ENCODE peak calls at places on chromosomes 11 and 22, in seven cellular contexts. One of them, this sample, is unnamed. For H3K4me1, the result is how much of the 10 kb centered on the place peaks cover.

GRCh38 chr11:203056-203944 is 3.9 kb downstream of the BET1L start:
- DNase-seq in endodermal cell: peak
- DNase-seq in heart left ventricle: no peak
- DNase-seq in body of pancreas: peak
- DNase-seq in A549: no peak
- DNase-seq in upper lobe of right lung: peak
- DNase-seq in hepatocyte: no peak
- DNase-seq in this sample: peak

GRCh38 chr11:75195164-75195962 is 44.5 kb downstream of the SLCO2B1 start:
- DNase-seq in endodermal cell: peak
- DNase-seq in heart left ventricle: peak
- DNase-seq in body of pancreas: no peak
- DNase-seq in A549: no peak
- DNase-seq in upper lobe of right lung: peak
- DNase-seq in hepatocyte: no peak
- DNase-seq in this sample: peak

GRCh38 chr22:28034760-28035401 is 115.8 kb upstream of the PITPNB start:
- DNase-seq in endodermal cell: peak
- DNase-seq in heart left ventricle: peak
- DNase-seq in body of pancreas: peak
- DNase-seq in A549: no peak
- DNase-seq in upper lobe of right lung: peak
- DNase-seq in hepatocyte: peak
- DNase-seq in this sample: peak

GRCh38 chr22:39188809-39189208 is 36.3 kb upstream of the CBX7 start:
- DNase-seq in endodermal cell: no peak
- DNase-seq in heart left ventricle: no peak
- DNase-seq in body of pancreas: no peak
- DNase-seq in A549: no peak
- DNase-seq in upper lobe of right lung: no peak
- DNase-seq in hepatocyte: no peak
- DNase-seq in this sample: no peak

GRCh38 chr11:78231962-78232459 is 43.3 kb downstream of the USP35 start:
- DNase-seq in endodermal cell: no peak
- DNase-seq in heart left ventricle: no peak
- DNase-seq in body of pancreas: no peak
- DNase-seq in A549: no peak
- DNase-seq in upper lobe of right lung: no peak
- DNase-seq in hepatocyte: no peak
- DNase-seq in this sample: no peak

GRCh38 chr11:102810943-102811528 is 13.1 kb upstream of the MMP1 start:
- DNase-seq in endodermal cell: no peak
- DNase-seq in heart left ventricle: no peak
- DNase-seq in body of pancreas: no peak
- DNase-seq in A549: peak
- DNase-seq in upper lobe of right lung: no peak
- DNase-seq in hepatocyte: peak
- DNase-seq in this sample: peak

GRCh38 chr11:117180020-117180419 is 1.5 kb downstream of the SIDT2 start:
- DNase-seq in endodermal cell: peak
- DNase-seq in heart left ventricle: no peak
- DNase-seq in body of pancreas: no peak
- DNase-seq in A549: no peak
- DNase-seq in upper lobe of right lung: no peak
- DNase-seq in hepatocyte: no peak
- DNase-seq in this sample: peak

GRCh38 chr11:16097543-16097942 is 258.8 kb downstream of the SOX6 start:
- DNase-seq in endodermal cell: no peak
- DNase-seq in heart left ventricle: no peak
- DNase-seq in body of pancreas: no peak
- DNase-seq in A549: no peak
- DNase-seq in upper lobe of right lung: no peak
- DNase-seq in hepatocyte: no peak
- DNase-seq in this sample: no peak

GRCh38 chr11:27699926-27700350 is 317 bp downstream of the BDNF start:
- DNase-seq in endodermal cell: peak
- DNase-seq in heart left ventricle: no peak
- DNase-seq in body of pancreas: no peak
- DNase-seq in A549: no peak
- DNase-seq in upper lobe of right lung: peak
- DNase-seq in hepatocyte: no peak
- DNase-seq in this sample: peak

GRCh38 chr11:125869526-125869925 is 17.9 kb upstream of the HYLS1 start:
- DNase-seq in endodermal cell: no peak
- DNase-seq in heart left ventricle: no peak
- DNase-seq in body of pancreas: no peak
- DNase-seq in A549: no peak
- DNase-seq in upper lobe of right lung: no peak
- DNase-seq in hepatocyte: no peak
- DNase-seq in this sample: no peak

GRCh38 chr22:23566716-23567475 is 13.2 kb downstream of the IGLL1 start:
- DNase-seq in endodermal cell: peak
- DNase-seq in heart left ventricle: no peak
- DNase-seq in body of pancreas: no peak
- DNase-seq in A549: no peak
- DNase-seq in upper lobe of right lung: no peak
- DNase-seq in hepatocyte: no peak
- DNase-seq in this sample: peak

GRCh38 chr11:28965824-28966223 is 857.6 kb downstream of the METTL15 start:
- DNase-seq in endodermal cell: no peak
- DNase-seq in heart left ventricle: no peak
- DNase-seq in body of pancreas: no peak
- DNase-seq in A549: no peak
- DNase-seq in upper lobe of right lung: no peak
- DNase-seq in hepatocyte: no peak
- DNase-seq in this sample: no peak

GRCh38 chr11:67032830-67033555 is 10.1 kb downstream of the SYT12 start:
- DNase-seq in endodermal cell: peak
- DNase-seq in heart left ventricle: no peak
- DNase-seq in body of pancreas: no peak
- DNase-seq in A549: peak
- DNase-seq in upper lobe of right lung: no peak
- DNase-seq in hepatocyte: peak
- DNase-seq in this sample: peak

GRCh38 chr11:105719073-105719846 is 109.4 kb downstream of the GRIA4 start:
- DNase-seq in endodermal cell: no peak
- DNase-seq in heart left ventricle: no peak
- DNase-seq in body of pancreas: no peak
- DNase-seq in A549: peak
- DNase-seq in upper lobe of right lung: no peak
- DNase-seq in hepatocyte: peak
- DNase-seq in this sample: no peak

GRCh38 chr11:104916442-104916841 is 18.2 kb upstream of the CASP12 start:
- DNase-seq in endodermal cell: no peak
- DNase-seq in heart left ventricle: no peak
- DNase-seq in body of pancreas: no peak
- DNase-seq in A549: no peak
- DNase-seq in upper lobe of right lung: no peak
- DNase-seq in hepatocyte: no peak
- DNase-seq in this sample: no peak

GRCh38 chr22:41203118-41203517 is 2.0 kb upstream of the L3MBTL2 start:
- DNase-seq in endodermal cell: no peak
- DNase-seq in heart left ventricle: no peak
- DNase-seq in body of pancreas: no peak
- DNase-seq in A549: no peak
- DNase-seq in upper lobe of right lung: no peak
- DNase-seq in hepatocyte: no peak
- DNase-seq in this sample: no peak

GRCh38 chr11:102158151-102158734 is 48.0 kb downstream of the YAP1 start:
- DNase-seq in endodermal cell: no peak
- DNase-seq in heart left ventricle: no peak
- DNase-seq in body of pancreas: no peak
- DNase-seq in A549: no peak
- DNase-seq in upper lobe of right lung: no peak
- DNase-seq in hepatocyte: no peak
- DNase-seq in this sample: no peak

GRCh38 chr11:110474578-110474977 is 44.8 kb downstream of the FDX1 start:
- DNase-seq in endodermal cell: no peak
- DNase-seq in heart left ventricle: no peak
- DNase-seq in body of pancreas: no peak
- DNase-seq in A549: no peak
- DNase-seq in upper lobe of right lung: no peak
- DNase-seq in hepatocyte: no peak
- DNase-seq in this sample: no peak

GRCh38 chr11:72568861-72569260 is 105.4 kb downstream of the PDE2A start:
- DNase-seq in endodermal cell: peak
- DNase-seq in heart left ventricle: no peak
- DNase-seq in body of pancreas: no peak
- DNase-seq in A549: no peak
- DNase-seq in upper lobe of right lung: peak
- DNase-seq in hepatocyte: no peak
- DNase-seq in this sample: no peak

GRCh38 chr11:45332486-45332934 is 46.4 kb upstream of the SYT13 start:
- DNase-seq in endodermal cell: peak
- DNase-seq in heart left ventricle: peak
- DNase-seq in body of pancreas: peak
- DNase-seq in A549: peak
- DNase-seq in upper lobe of right lung: no peak
- DNase-seq in hepatocyte: peak
- DNase-seq in this sample: peak

GRCh38 chr22:47307326-47307725 is 544.9 kb downstream of the TBC1D22A start:
- DNase-seq in endodermal cell: no peak
- DNase-seq in heart left ventricle: peak
- DNase-seq in body of pancreas: no peak
- DNase-seq in A549: peak
- DNase-seq in upper lobe of right lung: no peak
- DNase-seq in hepatocyte: no peak
- DNase-seq in this sample: peak

GRCh38 chr22:35479359-35479758 is 61.3 kb upstream of the RASD2 start:
- DNase-seq in endodermal cell: no peak
- DNase-seq in heart left ventricle: no peak
- DNase-seq in body of pancreas: no peak
- DNase-seq in A549: no peak
- DNase-seq in upper lobe of right lung: no peak
- DNase-seq in hepatocyte: no peak
- DNase-seq in this sample: no peak

GRCh38 chr11:57349491-57350274 is 11.5 kb downstream of the P2RX3 start:
- DNase-seq in endodermal cell: peak
- DNase-seq in heart left ventricle: peak
- DNase-seq in body of pancreas: peak
- DNase-seq in A549: peak
- DNase-seq in upper lobe of right lung: peak
- DNase-seq in hepatocyte: peak
- DNase-seq in this sample: peak

DNA sequence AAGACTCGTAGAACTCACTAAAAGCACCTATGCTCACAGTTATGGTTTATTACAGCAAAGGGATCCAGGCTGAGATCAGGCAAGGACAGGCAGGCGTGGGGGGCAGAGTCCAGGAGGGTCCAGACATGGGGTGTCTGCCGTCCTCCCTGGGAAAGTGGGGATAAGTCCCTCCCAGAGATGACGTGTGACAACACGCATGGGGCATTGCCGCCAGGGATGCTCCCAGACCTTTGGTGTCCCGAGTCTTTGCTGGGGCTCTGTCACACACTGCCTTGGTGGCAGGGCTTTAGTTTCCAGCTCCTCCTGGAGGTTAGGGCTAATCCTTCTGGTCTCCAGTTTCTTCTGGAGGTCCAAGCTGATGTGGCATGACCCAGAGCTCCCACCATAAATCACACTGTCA is 226.7 kb downstream of the CTTN start:
- DNase-seq in endodermal cell: no peak
- DNase-seq in heart left ventricle: no peak
- DNase-seq in body of pancreas: no peak
- DNase-seq in A549: no peak
- DNase-seq in upper lobe of right lung: no peak
- DNase-seq in hepatocyte: no peak
- DNase-seq in this sample: peak
- H3K4me1 ChIP-seq in endodermal cell: under half
- H3K4me1 ChIP-seq in heart left ventricle: under half
- H3K4me1 ChIP-seq in body of pancreas: under half
- H3K4me1 ChIP-seq in A549: under half
- H3K4me1 ChIP-seq in upper lobe of right lung: under half
- H3K4me1 ChIP-seq in hepatocyte: under half
- H3K4me1 ChIP-seq in this sample: under half

DNA sequence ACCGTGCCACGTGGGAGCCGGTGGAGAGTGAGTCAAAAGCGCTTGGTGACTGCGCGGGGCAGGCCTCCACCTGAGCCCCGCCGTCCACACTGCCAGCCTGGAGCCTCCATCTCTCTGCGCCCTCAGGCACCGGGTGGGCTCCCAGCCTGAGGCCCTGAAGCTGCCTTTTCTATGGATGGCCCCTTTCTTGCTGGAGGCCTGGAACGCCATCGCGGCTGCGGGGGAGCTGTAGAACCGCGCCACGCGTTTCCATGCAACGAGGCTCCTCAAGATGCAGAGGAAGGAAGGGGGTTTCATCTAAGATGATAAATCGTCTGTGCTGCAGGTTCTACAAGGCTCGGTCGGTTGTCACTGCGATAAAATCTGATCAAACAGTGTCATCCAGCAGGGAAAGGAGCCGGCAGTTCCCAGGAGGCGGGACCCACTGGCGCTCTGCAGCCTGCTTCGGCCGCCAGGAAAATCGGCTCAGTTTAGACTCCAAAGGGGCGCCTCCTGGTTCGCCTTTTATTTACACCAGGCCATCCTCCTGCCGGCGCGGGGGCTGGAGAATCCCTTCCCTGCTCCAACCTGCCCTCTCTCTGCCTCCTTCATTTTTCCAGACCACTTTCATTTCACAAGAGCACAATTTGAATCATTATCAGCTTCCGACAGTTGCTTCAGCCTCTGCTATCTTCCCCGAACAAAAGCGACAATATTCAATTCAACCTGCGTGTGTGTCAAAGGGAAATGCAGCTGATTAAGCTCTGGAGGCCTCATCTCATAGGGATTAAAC is 624.4 kb downstream of the BRD1 start:
- DNase-seq in endodermal cell: peak
- DNase-seq in heart left ventricle: no peak
- DNase-seq in body of pancreas: peak
- DNase-seq in A549: no peak
- DNase-seq in upper lobe of right lung: peak
- DNase-seq in hepatocyte: no peak
- DNase-seq in this sample: peak
- TF ChIP-seq CTCF in endodermal cell: no peak
- TF ChIP-seq CTCF in heart left ventricle: no peak
- TF ChIP-seq CTCF in body of pancreas: no peak
- TF ChIP-seq CTCF in A549: no peak
- TF ChIP-seq CTCF in upper lobe of right lung: no peak
- TF ChIP-seq CTCF in hepatocyte: no peak
- TF ChIP-seq CTCF in this sample: no peak

GRCh38 chr22:46106279-46107022 is 43.9 kb upstream of the PPARA start:
- DNase-seq in endodermal cell: no peak
- DNase-seq in heart left ventricle: no peak
- DNase-seq in body of pancreas: no peak
- DNase-seq in A549: no peak
- DNase-seq in upper lobe of right lung: no peak
- DNase-seq in hepatocyte: no peak
- DNase-seq in this sample: no peak
- H3K4me1 ChIP-seq in endodermal cell: under half
- H3K4me1 ChIP-seq in heart left ventricle: under half
- H3K4me1 ChIP-seq in body of pancreas: half or more
- H3K4me1 ChIP-seq in A549: half or more
- H3K4me1 ChIP-seq in upper lobe of right lung: half or more
- H3K4me1 ChIP-seq in hepatocyte: under half
- H3K4me1 ChIP-seq in this sample: half or more

DNA sequence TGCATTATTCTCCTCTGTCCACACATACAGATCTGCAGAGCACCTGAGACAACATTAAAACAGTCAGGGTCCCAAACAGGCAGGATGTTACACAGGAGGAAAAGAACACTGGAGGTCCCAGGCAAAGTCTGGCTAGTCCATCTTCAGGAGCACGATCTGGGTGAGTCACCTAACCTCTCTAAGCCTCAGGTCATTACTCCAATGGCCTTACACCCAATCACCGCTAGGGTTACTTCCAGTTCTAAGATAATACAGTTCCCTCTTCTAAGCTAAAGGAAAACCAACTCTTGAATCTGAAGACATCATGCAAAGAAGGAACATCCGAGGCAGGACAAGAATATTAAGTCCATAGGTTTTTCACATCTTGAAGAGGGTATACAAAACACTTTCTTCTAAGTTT is 24.5 kb downstream of the ASCC2 start:
- DNase-seq in endodermal cell: peak
- DNase-seq in heart left ventricle: no peak
- DNase-seq in body of pancreas: no peak
- DNase-seq in A549: peak
- DNase-seq in upper lobe of right lung: no peak
- DNase-seq in hepatocyte: peak
- DNase-seq in this sample: no peak
- TF ChIP-seq CTCF in endodermal cell: peak
- TF ChIP-seq CTCF in heart left ventricle: no peak
- TF ChIP-seq CTCF in body of pancreas: no peak
- TF ChIP-seq CTCF in A549: no peak
- TF ChIP-seq CTCF in upper lobe of right lung: no peak
- TF ChIP-seq CTCF in hepatocyte: peak
- TF ChIP-seq CTCF in this sample: peak